ENCODE peak calls at places on chromosomes 6 and 20, in four cellular contexts. Y is PC-9, L is endothelial cell of umbilical vein, Q is mammary epithelial cell. D is an unnamed sample.

GRCh38 chr6:116406678-116407345 is 36.1 kb downstream of the DSE start:
- DNase-seq in Y (no peak), L (no peak), Q (no peak), D (no peak)

GRCh38 chr20:38109657-38110524 is 55.2 kb downstream of the TGM2 start:
- DNase-seq in Y (peak; percentile 99), L (peak; percentile 84), Q (peak; percentile 85), D (peak; percentile 99)

GRCh38 chr6:135126034-135126433 is 55.1 kb upstream of the MYB start:
- DNase-seq in Y (no peak), L (no peak), Q (no peak), D (no peak)

GRCh38 chr20:16283978-16284377 is 289.3 kb downstream of the KIF16B start:
- DNase-seq in Y (no peak), L (no peak), Q (peak; percentile 19), D (no peak)

GRCh38 chr20:41425180-41425884 is 58.7 kb upstream of the EMILIN3 start:
- DNase-seq in Y (no peak), L (no peak), Q (no peak), D (no peak)

GRCh38 chr6:47230579-47230978 is 79.1 kb downstream of the TNFRSF21 start:
- DNase-seq in Y (no peak), L (no peak), Q (no peak), D (peak; percentile 35)

GRCh38 chr6:35469711-35470662 is 1.8 kb downstream of the RPL10A start:
- DNase-seq in Y (peak; percentile 49), L (peak; percentile 22), Q (peak; percentile 66), D (peak; percentile 54)

GRCh38 chr20:13006825-13007224 is 1.9 kb upstream of the SPTLC3 start:
- DNase-seq in Y (no peak), L (no peak), Q (peak; percentile 63), D (peak; percentile 95)

GRCh38 chr20:60559462-60559861 is 601.2 kb downstream of the CDH26 start:
- DNase-seq in Y (no peak), L (no peak), Q (no peak), D (no peak)

GRCh38 chr6:167826230-167827061 is at the start of gene AFDN:
- DNase-seq in Y (no peak), L (no peak), Q (peak; percentile 55), D (peak; percentile 49)

GRCh38 chr20:51382986-51383821 is 159.3 kb downstream of the NFATC2 start:
- DNase-seq in Y (no peak), L (peak; percentile 88), Q (no peak), D (peak; percentile 95)

GRCh38 chr6:144264270-144265060 is 20.7 kb upstream of the UTRN start:
- DNase-seq in Y (peak; percentile 91), L (peak; percentile 88), Q (peak; percentile 80), D (peak; percentile 92)

GRCh38 chr20:44695295-44696230 is 19.6 kb upstream of the CCN5 start:
- DNase-seq in Y (no peak), L (peak; percentile 54), Q (no peak), D (no peak)

GRCh38 chr6:108174371-108175175 is 8.8 kb downstream of the NR2E1 start:
- DNase-seq in Y (no peak), L (no peak), Q (no peak), D (no peak)

GRCh38 chr20:16392346-16392745 is 180.9 kb downstream of the KIF16B start:
- DNase-seq in Y (no peak), L (no peak), Q (no peak), D (no peak)

GRCh38 chr6:87848616-87849015 is 146.6 kb upstream of the AKIRIN2 start:
- DNase-seq in Y (peak; percentile 42), L (peak; percentile 1), Q (peak; percentile 3), D (peak; percentile 75)

GRCh38 chr6:122563364-122564052 is 46.7 kb upstream of the PKIB start:
- DNase-seq in Y (no peak), L (no peak), Q (no peak), D (no peak)

GRCh38 chr6:121896771-121897170 is 461.3 kb downstream of the GJA1 start:
- DNase-seq in Y (no peak), L (no peak), Q (peak; percentile 50), D (no peak)

GRCh38 chr6:133099573-133099972 is 141.6 kb upstream of the EYA4 start:
- DNase-seq in Y (peak; percentile 90), L (peak; percentile 31), Q (peak; percentile 86), D (peak; percentile 91)

GRCh38 chr6:144909753-144910280 is 624.7 kb downstream of the UTRN start:
- DNase-seq in Y (peak; percentile 82), L (no peak), Q (peak; percentile 19), D (peak; percentile 54)

GRCh38 chr6:143513410-143513809 is 1.9 kb upstream of the FUCA2 start:
- DNase-seq in Y (no peak), L (no peak), Q (no peak), D (peak; percentile 30)

GRCh38 chr6:5682530-5682929 is 324.2 kb downstream of the NRN1 start:
- DNase-seq in Y (no peak), L (no peak), Q (no peak), D (no peak)

GRCh38 chr6:139776051-139776450 is 401.6 kb upstream of the CITED2 start:
- DNase-seq in Y (no peak), L (peak; percentile 29), Q (no peak), D (no peak)

GRCh38 chr6:50030350-50030749 is 8.6 kb upstream of the DEFB110 start:
- DNase-seq in Y (no peak), L (no peak), Q (no peak), D (no peak)

DNA sequence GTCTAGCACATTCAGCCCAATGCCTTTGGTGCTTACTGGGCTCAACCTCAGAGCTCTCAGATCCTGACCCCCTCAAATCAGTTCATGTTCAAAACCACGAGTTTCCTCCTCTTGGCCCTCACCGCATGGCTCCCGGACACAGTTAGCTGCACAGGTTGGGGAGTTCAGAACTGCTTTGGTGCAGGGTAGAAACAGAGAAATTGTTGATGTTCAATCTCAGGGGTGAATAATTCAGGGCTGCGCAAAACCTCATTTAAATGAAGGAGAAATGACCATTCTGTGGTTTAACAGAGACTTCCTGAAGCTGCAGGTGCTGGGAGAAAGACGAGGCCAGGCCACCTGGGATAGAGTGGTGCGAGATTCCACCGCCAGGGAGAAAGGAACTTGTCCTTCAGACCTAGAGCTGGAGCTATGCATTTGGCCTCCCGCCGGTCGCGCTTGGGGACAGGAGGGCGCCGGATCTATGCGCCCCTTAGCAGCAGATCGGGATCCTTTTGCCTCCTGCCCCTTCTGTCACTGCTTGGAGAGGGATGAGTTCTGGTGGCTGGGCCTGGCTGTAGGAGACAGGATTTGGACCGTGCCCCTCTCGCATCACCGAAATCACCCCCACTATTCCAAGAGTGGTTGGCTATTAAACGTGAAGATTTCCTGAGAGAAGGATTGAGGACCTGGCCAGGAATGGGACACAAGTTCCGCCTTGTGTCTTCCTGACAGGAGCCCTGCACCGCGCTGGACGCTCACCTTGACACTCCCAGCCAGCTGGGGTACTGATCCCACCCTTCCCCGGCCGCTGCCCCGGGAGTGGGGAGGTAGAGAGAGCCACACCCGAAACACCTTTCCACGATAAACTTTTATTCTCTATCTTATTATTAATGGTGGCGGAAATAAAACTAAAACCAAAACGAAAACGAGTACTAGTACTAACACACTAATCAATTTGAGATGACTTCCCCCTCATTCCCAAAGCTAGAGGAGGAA is 767 bp upstream of the PAX1 start:
- DNase-seq in Y (no peak), L (no peak), Q (no peak), D (no peak)
- TF ChIP-seq EZH2 in Y (no peak), L (no peak), Q (no peak), D (no peak)

GRCh38 chr6:875012-875411 is 182.1 kb upstream of the EXOC2 start:
- DNase-seq in Y (no peak), L (no peak), Q (no peak), D (no peak)

GRCh38 chr6:882084-882598 is 189.2 kb upstream of the EXOC2 start:
- DNase-seq in Y (no peak), L (no peak), Q (no peak), D (no peak)

GRCh38 chr6:872570-873125 is 179.7 kb upstream of the EXOC2 start:
- DNase-seq in Y (no peak), L (no peak), Q (no peak), D (no peak)

DNA sequence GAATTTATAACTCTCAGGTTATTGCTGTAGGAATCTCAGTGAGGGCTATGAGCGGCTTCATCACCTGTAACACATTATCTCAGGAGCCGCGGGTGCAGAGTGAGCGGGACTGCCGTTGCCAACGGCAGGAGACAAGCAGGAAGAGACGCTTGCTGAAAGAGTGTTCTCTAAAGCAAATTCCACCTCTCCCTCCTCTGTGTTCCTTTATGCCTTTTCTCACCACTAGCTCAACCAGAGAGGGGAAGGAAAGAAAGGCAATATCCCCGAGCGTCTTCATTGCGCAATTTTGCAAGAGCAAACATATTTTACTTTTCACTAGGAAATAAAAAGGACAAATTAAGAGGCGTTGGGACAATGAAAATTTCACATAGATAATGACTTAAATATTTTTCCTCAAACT is 185.2 kb upstream of the EXOC2 start:
- DNase-seq in Y (no peak), L (no peak), Q (no peak), D (no peak)
- TF ChIP-seq EZH2 in Y (no peak), L (no peak), Q (no peak), D (no peak)

GRCh38 chr6:98847767-98848538 is 13.6 kb downstream of the POU3F2 start:
- DNase-seq in Y (no peak), L (no peak), Q (no peak), D (no peak)
- TF ChIP-seq EZH2 in Y (no peak), L (peak; percentile 74), Q (peak; percentile 0), D (no peak)

GRCh38 chr6:46013639-46014038 is 2.0 kb downstream of the CLIC5 start:
- DNase-seq in Y (no peak), L (no peak), Q (no peak), D (no peak)

GRCh38 chr6:46016063-46016608 is 476 bp upstream of the CLIC5 start:
- DNase-seq in Y (no peak), L (no peak), Q (no peak), D (no peak)

GRCh38 chr6:46015119-46015968 is at the start of gene CLIC5:
- DNase-seq in Y (no peak), L (no peak), Q (no peak), D (no peak)

GRCh38 chr6:46014054-46014453 is 1.6 kb downstream of the CLIC5 start:
- DNase-seq in Y (no peak), L (no peak), Q (no peak), D (no peak)

GRCh38 chr6:46014511-46015118 is 1.0 kb downstream of the CLIC5 start:
- DNase-seq in Y (no peak), L (no peak), Q (no peak), D (no peak)
- TF ChIP-seq EZH2 in Y (no peak), L (no peak), Q (peak; percentile 96), D (peak; percentile 95)

DNA sequence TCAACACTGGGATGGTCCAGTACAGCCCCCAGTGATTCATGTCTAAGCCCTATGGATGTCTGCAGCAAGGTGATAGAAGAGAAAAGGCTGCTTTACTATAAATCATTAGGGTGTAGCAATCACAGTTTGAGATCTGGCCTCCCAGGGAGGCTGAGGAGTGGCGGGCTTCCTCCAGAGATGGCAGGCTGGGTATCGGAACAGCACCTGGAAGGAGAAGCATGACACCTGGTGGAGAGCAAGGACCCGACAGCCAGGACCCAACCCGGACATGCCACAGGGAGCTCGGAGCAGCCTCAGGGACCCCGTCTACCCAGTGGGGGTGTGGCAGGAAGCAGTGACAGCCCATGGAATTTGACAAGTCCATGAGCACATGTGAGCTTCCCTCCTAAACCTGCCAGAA is 114.8 kb upstream of the CD93 start:
- DNase-seq in Y (peak; percentile 60), L (no peak), Q (peak; percentile 45), D (peak; percentile 70)
- TF ChIP-seq EZH2 in Y (no peak), L (no peak), Q (no peak), D (no peak)

GRCh38 chr6:45423901-45424627 is 46.3 kb upstream of the SUPT3H start:
- DNase-seq in Y (no peak), L (no peak), Q (peak; percentile 14), D (no peak)
- TF ChIP-seq EZH2 in Y (no peak), L (no peak), Q (no peak), D (no peak)